ENCODE peak calls at places on chromosome 2, in seven cellular contexts. S is stimulated activated CD8-positive, alpha-beta memory T cell treated with anti-CD3 and anti-CD28 coated beads, Interleukin-4, amount 100 ng/mL, for 4 hours; U is AG08395; L is stimulated activated CD4-positive, alpha-beta T cell treated with anti-CD3 and anti-CD28 coated beads, Interleukin-1b, Interleukin-23, amount 100 ng/mL, for 24 hours; Y is NT2/D1; W is glutamatergic neuron; O is GM19239. B is an unnamed sample.

GRCh38 chr2:84492571-84492970 is 23.7 kb upstream of the DNAH6 start:
- DNase-seq in O (no peak), Y (no peak), W (no peak), U (peak), S (no peak), L (no peak), B (no peak)

GRCh38 chr2:73050011-73050617 is 21.4 kb downstream of the SFXN5 start:
- DNase-seq in W (no peak), S (no peak), U (no peak), L (no peak), Y (peak), O (no peak), B (no peak)

GRCh38 chr2:65612654-65613053 is 180.3 kb upstream of the SPRED2 start:
- DNase-seq in S (no peak), O (no peak), Y (no peak), U (no peak), W (no peak), L (no peak), B (no peak)

GRCh38 chr2:15313657-15314056 is 247.5 kb downstream of the NBAS start:
- DNase-seq in O (no peak), S (no peak), Y (no peak), W (no peak), U (peak), L (no peak), B (no peak)

GRCh38 chr2:196046123-196046917 is 22.3 kb downstream of the DNAH7 start:
- DNase-seq in W (no peak), Y (no peak), S (no peak), O (no peak), U (no peak), L (no peak), B (no peak)

GRCh38 chr2:43224571-43225092 is 1.8 kb downstream of the ZFP36L2 start:
- DNase-seq in Y (no peak), U (no peak), L (no peak), S (no peak), O (no peak), W (peak), B (no peak)

GRCh38 chr2:62149708-62150107 is 46.2 kb upstream of the B3GNT2 start:
- DNase-seq in U (peak), O (no peak), W (no peak), L (no peak), Y (no peak), S (no peak), B (no peak)

GRCh38 chr2:16798472-16798871 is 132.8 kb upstream of the CYRIA start:
- DNase-seq in S (no peak), L (no peak), O (no peak), Y (no peak), U (no peak), W (no peak), B (no peak)

GRCh38 chr2:217695033-217695520 is 307.7 kb downstream of the TNS1 start:
- DNase-seq in U (peak), W (no peak), L (no peak), O (no peak), Y (no peak), S (no peak), B (no peak)

GRCh38 chr2:105391763-105392662 is 6.8 kb downstream of the FHL2 start:
- DNase-seq in W (no peak), U (no peak), S (no peak), L (no peak), O (no peak), Y (no peak), B (no peak)

GRCh38 chr2:149661844-149662243 is 74.3 kb upstream of the MMADHC start:
- DNase-seq in L (no peak), Y (no peak), U (no peak), W (no peak), S (no peak), O (no peak), B (no peak)

GRCh38 chr2:204127238-204127637 is 190.7 kb downstream of the ICOS start:
- DNase-seq in U (no peak), O (no peak), L (no peak), S (no peak), W (no peak), Y (no peak), B (no peak)

GRCh38 chr2:100832885-100833284 is 12.9 kb downstream of the NPAS2 start:
- DNase-seq in O (no peak), L (no peak), U (no peak), W (no peak), S (no peak), Y (no peak), B (no peak)

GRCh38 chr2:54107903-54108615 is 7.4 kb upstream of the ACYP2 start:
- DNase-seq in Y (no peak), W (no peak), O (no peak), S (no peak), L (no peak), U (no peak), B (no peak)